ENCODE peak calls at places on chromosomes 11 and 22, in four cellular contexts. One of them, this sample, is unnamed.

GRCh38 chr22:29152381-29153138 is 53.1 kb upstream of the EMID1 start:
- DNase-seq in cardiac fibroblast: no peak
- DNase-seq in HCT116: no peak
- DNase-seq in natural killer cell: no peak
- DNase-seq in this sample: no peak

GRCh38 chr11:123300874-123301695 is 106.0 kb upstream of the CLMP start:
- DNase-seq in cardiac fibroblast: peak
- DNase-seq in natural killer cell: no peak
- DNase-seq in HCT116: peak
- DNase-seq in this sample: no peak

GRCh38 chr11:79414644-79415317 is 26.0 kb downstream of the TENM4 start:
- DNase-seq in natural killer cell: no peak
- DNase-seq in HCT116: no peak
- DNase-seq in cardiac fibroblast: peak
- DNase-seq in this sample: no peak

GRCh38 chr22:36298118-36298517 is 45.2 kb downstream of the APOL1 start:
- DNase-seq in natural killer cell: no peak
- DNase-seq in HCT116: no peak
- DNase-seq in cardiac fibroblast: no peak
- DNase-seq in this sample: no peak

GRCh38 chr11:9072790-9073189 is 18.6 kb downstream of the SCUBE2 start:
- DNase-seq in natural killer cell: no peak
- DNase-seq in cardiac fibroblast: no peak
- DNase-seq in HCT116: no peak
- DNase-seq in this sample: no peak

GRCh38 chr22:38412435-38413084 is 42.4 kb downstream of the KCNJ4 start:
- DNase-seq in HCT116: no peak
- DNase-seq in natural killer cell: peak
- DNase-seq in cardiac fibroblast: no peak
- DNase-seq in this sample: no peak

GRCh38 chr22:46515208-46516111 is 22.0 kb downstream of the CELSR1 start:
- DNase-seq in HCT116: no peak
- DNase-seq in cardiac fibroblast: peak
- DNase-seq in natural killer cell: no peak
- DNase-seq in this sample: no peak

GRCh38 chr11:85094795-85095194 is 532.3 kb downstream of the DLG2 start:
- DNase-seq in cardiac fibroblast: no peak
- DNase-seq in natural killer cell: no peak
- DNase-seq in HCT116: no peak
- DNase-seq in this sample: no peak

GRCh38 chr22:31139066-31139465 is 1.2 kb downstream of the PLA2G3 start:
- DNase-seq in HCT116: no peak
- DNase-seq in natural killer cell: no peak
- DNase-seq in cardiac fibroblast: no peak
- DNase-seq in this sample: no peak

GRCh38 chr11:121249039-121249663 is 43.4 kb upstream of the SC5D start:
- DNase-seq in cardiac fibroblast: peak
- DNase-seq in HCT116: peak
- DNase-seq in natural killer cell: no peak
- DNase-seq in this sample: no peak

GRCh38 chr11:104370478-104370877 is 206.5 kb upstream of the PDGFD start:
- DNase-seq in cardiac fibroblast: no peak
- DNase-seq in natural killer cell: no peak
- DNase-seq in HCT116: no peak
- DNase-seq in this sample: no peak

GRCh38 chr22:18104566-18104965 is 6.0 kb upstream of the TUBA8 start:
- DNase-seq in HCT116: no peak
- DNase-seq in cardiac fibroblast: peak
- DNase-seq in natural killer cell: no peak
- DNase-seq in this sample: no peak

GRCh38 chr22:46737976-46738641 is at the start of gene CERK:
- DNase-seq in cardiac fibroblast: peak
- DNase-seq in natural killer cell: peak
- DNase-seq in HCT116: no peak
- DNase-seq in this sample: peak

GRCh38 chr11:120135838-120136237 is 2.1 kb downstream of the TRIM29 start:
- DNase-seq in cardiac fibroblast: no peak
- DNase-seq in natural killer cell: no peak
- DNase-seq in HCT116: no peak
- DNase-seq in this sample: no peak

GRCh38 chr22:39666926-39667325 is 96.4 kb downstream of the CACNA1I start:
- DNase-seq in HCT116: no peak
- DNase-seq in natural killer cell: no peak
- DNase-seq in cardiac fibroblast: no peak
- DNase-seq in this sample: no peak

GRCh38 chr22:38957046-38957770 is at the start of gene APOBEC3A:
- DNase-seq in natural killer cell: no peak
- DNase-seq in HCT116: no peak
- DNase-seq in cardiac fibroblast: no peak
- DNase-seq in this sample: no peak

GRCh38 chr11:74925281-74925680 is 23.6 kb downstream of the XRRA1 start:
- DNase-seq in cardiac fibroblast: peak
- DNase-seq in HCT116: no peak
- DNase-seq in natural killer cell: no peak
- DNase-seq in this sample: no peak

GRCh38 chr11:125952973-125953372 is 7.1 kb downstream of the VSIG10L2 start:
- DNase-seq in HCT116: no peak
- DNase-seq in cardiac fibroblast: no peak
- DNase-seq in natural killer cell: no peak
- DNase-seq in this sample: no peak

GRCh38 chr11:103585401-103585800 is 451.0 kb upstream of the DDI1 start:
- DNase-seq in natural killer cell: no peak
- DNase-seq in HCT116: no peak
- DNase-seq in cardiac fibroblast: no peak
- DNase-seq in this sample: no peak

GRCh38 chr11:978781-979180 is 53.1 kb downstream of the AP2A2 start:
- DNase-seq in natural killer cell: no peak
- DNase-seq in HCT116: no peak
- DNase-seq in cardiac fibroblast: no peak
- DNase-seq in this sample: no peak

GRCh38 chr11:117179048-117179999 is 781 bp downstream of the SIDT2 start:
- DNase-seq in HCT116: no peak
- DNase-seq in cardiac fibroblast: peak
- DNase-seq in natural killer cell: peak
- DNase-seq in this sample: no peak

GRCh38 chr11:63896071-63896470 is 20.9 kb downstream of the RCOR2 start:
- DNase-seq in natural killer cell: no peak
- DNase-seq in HCT116: no peak
- DNase-seq in cardiac fibroblast: no peak
- DNase-seq in this sample: no peak

GRCh38 chr11:26234451-26234850 is 97.5 kb upstream of the ANO3 start:
- DNase-seq in HCT116: no peak
- DNase-seq in cardiac fibroblast: peak
- DNase-seq in natural killer cell: no peak
- DNase-seq in this sample: no peak

GRCh38 chr11:613369-613968 is 2.3 kb downstream of the IRF7 start:
- DNase-seq in cardiac fibroblast: peak
- DNase-seq in natural killer cell: peak
- DNase-seq in HCT116: peak
- DNase-seq in this sample: no peak

GRCh38 chr11:34030386-34030785 is 21.1 kb upstream of the CAPRIN1 start:
- DNase-seq in HCT116: no peak
- DNase-seq in cardiac fibroblast: no peak
- DNase-seq in natural killer cell: no peak
- DNase-seq in this sample: no peak

GRCh38 chr11:125975634-125976033 is 29.8 kb downstream of the VSIG10L2 start:
- DNase-seq in cardiac fibroblast: no peak
- DNase-seq in HCT116: no peak
- DNase-seq in natural killer cell: no peak
- DNase-seq in this sample: no peak

GRCh38 chr11:61061081-61061826 is 41.0 kb upstream of the CD5 start:
- DNase-seq in HCT116: peak
- DNase-seq in cardiac fibroblast: peak
- DNase-seq in natural killer cell: no peak
- DNase-seq in this sample: no peak

GRCh38 chr11:10144954-10145353 is 149.1 kb downstream of the SBF2 start:
- DNase-seq in cardiac fibroblast: no peak
- DNase-seq in natural killer cell: no peak
- DNase-seq in HCT116: no peak
- DNase-seq in this sample: no peak

GRCh38 chr11:64583296-64584262 is 7.4 kb upstream of the SLC22A12 start:
- DNase-seq in HCT116: no peak
- DNase-seq in natural killer cell: no peak
- DNase-seq in cardiac fibroblast: peak
- DNase-seq in this sample: no peak

GRCh38 chr22:36294801-36295200 is 41.9 kb downstream of the APOL1 start:
- DNase-seq in HCT116: no peak
- DNase-seq in natural killer cell: no peak
- DNase-seq in cardiac fibroblast: no peak
- DNase-seq in this sample: no peak

GRCh38 chr22:42172385-42173172 is 42.0 kb upstream of the CYP2D6 start:
- DNase-seq in cardiac fibroblast: peak
- DNase-seq in natural killer cell: no peak
- DNase-seq in HCT116: no peak
- DNase-seq in this sample: no peak

GRCh38 chr22:49072996-49073645 is 754.6 kb downstream of the BRD1 start:
- DNase-seq in natural killer cell: no peak
- DNase-seq in HCT116: no peak
- DNase-seq in cardiac fibroblast: no peak
- DNase-seq in this sample: no peak

GRCh38 chr11:121385693-121386092 is 66.4 kb upstream of the SORL1 start:
- DNase-seq in HCT116: no peak
- DNase-seq in cardiac fibroblast: no peak
- DNase-seq in natural killer cell: no peak
- DNase-seq in this sample: no peak

GRCh38 chr11:93541884-93542752 is 1.1 kb downstream of the SMCO4 start:
- DNase-seq in cardiac fibroblast: peak
- DNase-seq in natural killer cell: peak
- DNase-seq in HCT116: no peak
- DNase-seq in this sample: no peak

GRCh38 chr11:1733716-1734351 is 16.6 kb downstream of the IFITM10 start:
- DNase-seq in natural killer cell: no peak
- DNase-seq in HCT116: no peak
- DNase-seq in cardiac fibroblast: no peak
- DNase-seq in this sample: no peak

GRCh38 chr11:63670077-63670737 is 969 bp downstream of the ATL3 start:
- DNase-seq in cardiac fibroblast: peak
- DNase-seq in HCT116: no peak
- DNase-seq in natural killer cell: no peak
- DNase-seq in this sample: no peak

GRCh38 chr22:41978732-41979131 is 9.5 kb downstream of the SEPTIN3 start:
- DNase-seq in HCT116: no peak
- DNase-seq in cardiac fibroblast: no peak
- DNase-seq in natural killer cell: no peak
- DNase-seq in this sample: no peak

GRCh38 chr22:34645375-34645774 is 420.6 kb upstream of the ISX start:
- DNase-seq in cardiac fibroblast: no peak
- DNase-seq in natural killer cell: no peak
- DNase-seq in HCT116: no peak
- DNase-seq in this sample: no peak
- TF ChIP-seq CTCF in cardiac fibroblast: no peak
- TF ChIP-seq CTCF in natural killer cell: no peak
- TF ChIP-seq CTCF in HCT116: no peak
- TF ChIP-seq CTCF in this sample: no peak

GRCh38 chr11:128550261-128550821 is 37.0 kb downstream of the ETS1 start:
- DNase-seq in cardiac fibroblast: no peak
- DNase-seq in HCT116: no peak
- DNase-seq in natural killer cell: no peak
- DNase-seq in this sample: no peak
- TF ChIP-seq CTCF in cardiac fibroblast: no peak
- TF ChIP-seq CTCF in HCT116: no peak
- TF ChIP-seq CTCF in natural killer cell: no peak
- TF ChIP-seq CTCF in this sample: no peak

DNA sequence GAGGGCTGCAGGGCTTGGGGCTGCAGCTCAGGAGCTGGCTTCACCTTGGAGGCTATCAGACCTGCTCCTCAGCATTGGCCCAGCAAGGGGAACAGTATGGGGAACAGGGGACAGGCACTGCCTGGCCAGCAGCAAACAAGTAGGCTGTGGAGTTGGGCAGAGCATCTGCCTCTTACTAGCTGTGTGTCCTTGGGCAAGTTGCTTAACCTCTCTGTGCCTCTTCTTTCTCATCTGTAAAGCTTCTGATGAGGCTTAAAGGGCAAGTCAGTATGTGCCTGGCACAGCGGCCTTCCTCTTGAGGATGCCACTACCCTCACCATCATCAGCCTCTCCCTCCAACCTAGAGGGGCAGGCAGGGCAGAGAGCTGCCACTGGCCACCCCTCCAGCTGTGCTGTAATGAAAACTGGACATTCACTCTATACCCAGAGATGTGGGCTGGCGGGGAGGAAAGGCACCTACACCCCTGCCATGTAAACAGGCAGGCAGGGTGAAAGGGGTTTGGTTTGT is 7.5 kb upstream of the CDKN1C start:
- DNase-seq in cardiac fibroblast: no peak
- DNase-seq in HCT116: no peak
- DNase-seq in natural killer cell: no peak
- DNase-seq in this sample: no peak
- TF ChIP-seq CTCF in cardiac fibroblast: no peak
- TF ChIP-seq CTCF in HCT116: peak
- TF ChIP-seq CTCF in natural killer cell: no peak
- TF ChIP-seq CTCF in this sample: no peak

DNA sequence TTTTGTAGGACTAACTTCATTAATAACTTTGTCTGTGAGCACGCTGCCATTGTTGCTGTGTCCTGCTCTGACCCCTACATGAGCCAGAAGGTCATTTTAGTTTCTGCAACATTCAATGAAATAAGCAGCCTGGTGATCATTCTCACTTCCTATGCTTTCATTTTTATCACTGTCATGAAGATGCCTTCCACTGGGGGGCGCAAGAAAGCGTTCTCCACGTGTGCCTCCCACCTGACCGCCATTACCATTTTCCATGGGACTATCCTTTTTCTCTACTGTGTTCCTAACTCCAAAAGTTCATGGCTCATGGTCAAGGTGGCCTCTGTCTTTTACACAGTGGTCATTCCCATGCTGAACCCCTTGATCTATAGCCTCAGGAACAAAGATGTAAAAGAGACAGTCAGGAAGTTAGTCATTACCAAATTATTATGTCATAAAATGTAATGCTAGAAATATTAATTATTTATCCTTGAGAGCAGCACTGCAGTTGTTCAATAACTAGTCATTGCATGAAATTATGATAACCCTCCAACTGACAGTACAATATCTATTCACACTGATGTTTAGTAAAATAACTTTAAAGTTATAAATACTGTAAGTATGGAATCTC is 46.4 kb upstream of the OR5D13 start:
- DNase-seq in cardiac fibroblast: no peak
- DNase-seq in HCT116: no peak
- DNase-seq in natural killer cell: no peak
- DNase-seq in this sample: no peak
- TF ChIP-seq CTCF in cardiac fibroblast: no peak
- TF ChIP-seq CTCF in HCT116: peak
- TF ChIP-seq CTCF in natural killer cell: no peak
- TF ChIP-seq CTCF in this sample: no peak